ENCODE peak calls at places on chromosomes 2 and 18, in five cellular contexts. One of them, this sample, is unnamed.

GRCh38 chr18:41486581-41486980 is 468.5 kb upstream of the PIK3C3 start:
- DNase-seq in Ammon's horn: no peak
- DNase-seq in brain microvascular endothelial cell: no peak
- DNase-seq in stimulated activated CD4-positive, alpha-beta T cell treated with anti-CD3 and anti-CD28 coated beads, Interleukin-4, amount 100 ng/mL, for 48 hours: no peak
- DNase-seq in germinal center: no peak
- DNase-seq in this sample: no peak

GRCh38 chr18:55768255-55768654 is 180.3 kb upstream of the TCF4 start:
- DNase-seq in Ammon's horn: no peak
- DNase-seq in brain microvascular endothelial cell: no peak
- DNase-seq in stimulated activated CD4-positive, alpha-beta T cell treated with anti-CD3 and anti-CD28 coated beads, Interleukin-4, amount 100 ng/mL, for 48 hours: no peak
- DNase-seq in germinal center: no peak
- DNase-seq in this sample: no peak

GRCh38 chr2:56191617-56192016 is 7.8 kb downstream of the CCDC85A start:
- DNase-seq in Ammon's horn: peak; percentile 77
- DNase-seq in brain microvascular endothelial cell: no peak
- DNase-seq in stimulated activated CD4-positive, alpha-beta T cell treated with anti-CD3 and anti-CD28 coated beads, Interleukin-4, amount 100 ng/mL, for 48 hours: no peak
- DNase-seq in germinal center: no peak
- DNase-seq in this sample: no peak

GRCh38 chr2:25131567-25132295 is 36.6 kb downstream of the POMC start:
- DNase-seq in Ammon's horn: no peak
- DNase-seq in brain microvascular endothelial cell: no peak
- DNase-seq in stimulated activated CD4-positive, alpha-beta T cell treated with anti-CD3 and anti-CD28 coated beads, Interleukin-4, amount 100 ng/mL, for 48 hours: no peak
- DNase-seq in germinal center: no peak
- DNase-seq in this sample: no peak

GRCh38 chr2:62343636-62344349 is 147.9 kb downstream of the B3GNT2 start:
- DNase-seq in Ammon's horn: no peak
- DNase-seq in brain microvascular endothelial cell: no peak
- DNase-seq in stimulated activated CD4-positive, alpha-beta T cell treated with anti-CD3 and anti-CD28 coated beads, Interleukin-4, amount 100 ng/mL, for 48 hours: no peak
- DNase-seq in germinal center: no peak
- DNase-seq in this sample: no peak

GRCh38 chr2:176710657-176711197 is 441.5 kb downstream of the MTX2 start:
- DNase-seq in Ammon's horn: peak; percentile 14
- DNase-seq in brain microvascular endothelial cell: no peak
- DNase-seq in stimulated activated CD4-positive, alpha-beta T cell treated with anti-CD3 and anti-CD28 coated beads, Interleukin-4, amount 100 ng/mL, for 48 hours: no peak
- DNase-seq in germinal center: no peak
- DNase-seq in this sample: no peak

GRCh38 chr2:98936133-98936916 is at the start of gene CRACDL:
- DNase-seq in Ammon's horn: no peak
- DNase-seq in brain microvascular endothelial cell: no peak
- DNase-seq in stimulated activated CD4-positive, alpha-beta T cell treated with anti-CD3 and anti-CD28 coated beads, Interleukin-4, amount 100 ng/mL, for 48 hours: no peak
- DNase-seq in germinal center: no peak
- DNase-seq in this sample: peak; percentile 15

GRCh38 chr2:213007290-213007838 is 144.0 kb downstream of the IKZF2 start:
- DNase-seq in Ammon's horn: no peak
- DNase-seq in brain microvascular endothelial cell: no peak
- DNase-seq in stimulated activated CD4-positive, alpha-beta T cell treated with anti-CD3 and anti-CD28 coated beads, Interleukin-4, amount 100 ng/mL, for 48 hours: no peak
- DNase-seq in germinal center: no peak
- DNase-seq in this sample: no peak

GRCh38 chr2:62787381-62787780 is 81.9 kb downstream of the EHBP1 start:
- DNase-seq in Ammon's horn: peak; percentile 77
- DNase-seq in brain microvascular endothelial cell: peak; percentile 10
- DNase-seq in stimulated activated CD4-positive, alpha-beta T cell treated with anti-CD3 and anti-CD28 coated beads, Interleukin-4, amount 100 ng/mL, for 48 hours: no peak
- DNase-seq in germinal center: peak; percentile 3
- DNase-seq in this sample: no peak